ENCODE peak calls at places on chromosomes 12 and 14, in eight cellular contexts. D, J, S, U, T, Z, M and E are unnamed samples.

GRCh38 chr12:64733857-64734256 is 25.3 kb downstream of the GNS start:
- DNase-seq in D (no peak), J (no peak), T (peak), Z (no peak), S (peak), U (no peak), M (peak), E (no peak)

GRCh38 chr12:57049890-57050289 is at the start of gene MYO1A:
- DNase-seq in S (no peak), U (no peak), Z (no peak), M (no peak), T (no peak), J (peak), D (peak), E (no peak)

GRCh38 chr14:56801920-56802319 is 8.4 kb downstream of the OTX2 start:
- DNase-seq in Z (no peak), M (no peak), U (no peak), D (no peak), T (no peak), J (no peak), S (no peak), E (no peak)

GRCh38 chr12:128971802-128972201 is 118.5 kb downstream of the GLT1D1 start:
- DNase-seq in J (no peak), U (no peak), M (no peak), S (no peak), T (no peak), D (no peak), Z (no peak), E (no peak)

GRCh38 chr14:55336161-55336560 is 64.9 kb downstream of the FBXO34 start:
- DNase-seq in D (peak), U (no peak), T (no peak), S (no peak), M (peak), Z (no peak), J (no peak), E (no peak)

GRCh38 chr12:92122941-92123779 is 22.5 kb downstream of the BTG1 start:
- DNase-seq in T (no peak), J (no peak), S (no peak), Z (no peak), D (no peak), U (no peak), M (no peak), E (no peak)

GRCh38 chr12:3777206-3777809 is 24.4 kb upstream of the CRACR2A start:
- DNase-seq in U (no peak), M (peak), T (peak), S (peak), D (peak), Z (no peak), J (peak), E (no peak)

GRCh38 chr14:67532998-67533753 is at the start of gene PLEKHH1:
- DNase-seq in S (peak), J (peak), M (peak), Z (peak), T (peak), U (peak), D (peak), E (peak)

GRCh38 chr12:62647586-62647985 is 181.0 kb downstream of the MON2 start:
- DNase-seq in M (no peak), Z (no peak), D (peak), J (no peak), T (peak), S (no peak), U (no peak), E (no peak)

GRCh38 chr12:11580125-11580751 is 69.2 kb upstream of the ETV6 start:
- DNase-seq in M (peak), S (no peak), D (peak), Z (no peak), U (no peak), J (no peak), T (peak), E (no peak)

GRCh38 chr14:31441273-31442110 is 15.8 kb downstream of the DTD2 start:
- DNase-seq in Z (no peak), J (no peak), D (peak), S (no peak), M (peak), U (no peak), T (peak), E (no peak)

GRCh38 chr12:29152223-29152868 is 3.3 kb downstream of the FAR2 start:
- DNase-seq in T (no peak), U (no peak), J (peak), D (no peak), Z (no peak), S (no peak), M (no peak), E (no peak)

GRCh38 chr12:2431810-2432209 is 363.0 kb upstream of the FKBP4 start:
- DNase-seq in Z (no peak), M (no peak), T (peak), D (peak), U (no peak), S (no peak), J (no peak), E (no peak)

GRCh38 chr14:86781111-86781510 is 1211.9 kb downstream of the GALC start:
- DNase-seq in S (no peak), J (no peak), D (no peak), Z (no peak), T (no peak), M (peak), U (no peak), E (no peak)

GRCh38 chr12:75208851-75209781 is 523 bp downstream of the KCNC2 start:
- DNase-seq in T (peak), U (peak), S (peak), Z (peak), D (peak), J (peak), M (no peak), E (peak)

GRCh38 chr12:75207338-75208083 is 2.1 kb downstream of the KCNC2 start:
- DNase-seq in U (peak), Z (peak), M (no peak), J (no peak), S (no peak), D (no peak), T (no peak), E (no peak)

GRCh38 chr12:75205556-75205955 is 4.1 kb downstream of the KCNC2 start:
- DNase-seq in Z (no peak), J (no peak), U (no peak), T (no peak), S (no peak), M (no peak), D (no peak), E (no peak)

GRCh38 chr12:75212072-75212471 is 2.4 kb upstream of the KCNC2 start:
- DNase-seq in M (no peak), J (no peak), T (no peak), S (no peak), U (no peak), D (no peak), Z (no peak), E (no peak)

DNA sequence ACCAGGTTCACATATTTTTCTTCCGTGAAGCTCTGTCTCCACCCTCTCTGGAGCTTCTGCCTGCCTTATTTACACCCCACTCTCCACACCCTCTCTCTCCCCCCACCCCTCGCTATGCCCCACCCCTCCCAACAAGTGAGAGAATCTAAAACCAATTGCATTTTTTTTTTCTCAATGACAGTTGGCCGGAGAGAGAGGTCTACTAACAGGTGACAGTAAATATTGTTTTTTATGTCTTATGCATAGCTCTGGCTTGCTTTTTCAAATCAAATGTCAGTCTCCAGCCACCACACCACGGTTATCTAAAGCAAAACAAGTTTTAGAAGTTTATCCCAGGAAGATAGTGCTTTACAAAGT is at the start of gene KCNC2:
- DNase-seq in M (no peak), Z (no peak), S (no peak), J (no peak), T (no peak), D (no peak), U (no peak), E (no peak)
- TF ChIP-seq CTCF in M (no peak), Z (no peak), S (no peak), J (no peak), T (no peak), D (no peak), U (no peak), E (no peak)

DNA sequence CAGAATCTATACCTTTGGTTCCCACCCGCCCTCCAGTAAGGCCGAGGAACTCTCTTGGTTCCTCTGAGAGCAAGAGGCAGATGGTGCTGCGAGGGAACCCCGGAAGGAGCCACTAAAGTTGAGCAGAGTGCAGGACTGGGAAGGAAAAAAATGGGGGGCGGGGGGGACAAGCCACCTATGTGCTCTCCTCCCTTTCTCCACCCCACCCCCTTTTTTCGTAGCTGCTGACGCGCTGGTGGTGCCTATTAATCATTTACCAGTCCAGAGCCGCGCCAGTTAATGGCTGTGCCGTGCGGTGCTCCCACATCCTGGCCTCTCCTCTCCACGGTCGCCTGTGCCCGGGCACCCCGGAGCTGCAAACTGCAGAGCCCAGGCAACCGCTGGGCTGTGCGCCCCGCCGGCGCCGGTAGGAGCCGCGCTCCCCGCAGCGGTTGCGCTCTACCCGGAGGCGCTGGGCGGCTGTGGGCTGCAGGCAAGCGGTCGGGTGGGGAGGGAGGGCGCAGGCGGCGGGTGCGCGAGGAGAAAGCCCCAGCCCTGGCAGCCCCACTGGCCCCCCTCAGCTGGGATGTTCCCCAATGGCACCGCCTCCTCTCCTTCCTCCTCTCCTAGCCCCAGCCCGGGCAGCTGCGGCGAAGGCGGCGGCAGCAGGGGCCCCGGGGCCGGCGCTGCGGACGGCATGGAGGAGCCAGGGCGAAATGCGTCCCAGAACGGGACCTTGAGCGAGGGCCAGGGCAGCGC is 1.3 kb downstream of the SSTR1 start:
- DNase-seq in D (peak), U (peak), Z (peak), T (peak), M (no peak), S (no peak), J (no peak), E (no peak)
- TF ChIP-seq CTCF in D (peak), U (peak), Z (peak), T (no peak), M (no peak), S (no peak), J (no peak), E (peak)

GRCh38 chr12:54991161-54991991 is 6.8 kb upstream of the TESPA1 start:
- DNase-seq in D (no peak), M (no peak), S (no peak), T (no peak), Z (no peak), J (no peak), U (no peak), E (no peak)

GRCh38 chr12:54991992-54992377 is 7.4 kb upstream of the TESPA1 start:
- DNase-seq in T (no peak), Z (no peak), D (no peak), S (no peak), M (no peak), J (no peak), U (no peak), E (no peak)

GRCh38 chr12:54989829-54990228 is 5.3 kb upstream of the TESPA1 start:
- DNase-seq in J (no peak), M (no peak), T (no peak), Z (no peak), U (no peak), S (no peak), D (no peak), E (no peak)

GRCh38 chr12:54996235-54996634 is 11.7 kb upstream of the TESPA1 start:
- DNase-seq in U (no peak), T (no peak), D (no peak), Z (peak), S (no peak), M (no peak), J (no peak), E (no peak)

DNA sequence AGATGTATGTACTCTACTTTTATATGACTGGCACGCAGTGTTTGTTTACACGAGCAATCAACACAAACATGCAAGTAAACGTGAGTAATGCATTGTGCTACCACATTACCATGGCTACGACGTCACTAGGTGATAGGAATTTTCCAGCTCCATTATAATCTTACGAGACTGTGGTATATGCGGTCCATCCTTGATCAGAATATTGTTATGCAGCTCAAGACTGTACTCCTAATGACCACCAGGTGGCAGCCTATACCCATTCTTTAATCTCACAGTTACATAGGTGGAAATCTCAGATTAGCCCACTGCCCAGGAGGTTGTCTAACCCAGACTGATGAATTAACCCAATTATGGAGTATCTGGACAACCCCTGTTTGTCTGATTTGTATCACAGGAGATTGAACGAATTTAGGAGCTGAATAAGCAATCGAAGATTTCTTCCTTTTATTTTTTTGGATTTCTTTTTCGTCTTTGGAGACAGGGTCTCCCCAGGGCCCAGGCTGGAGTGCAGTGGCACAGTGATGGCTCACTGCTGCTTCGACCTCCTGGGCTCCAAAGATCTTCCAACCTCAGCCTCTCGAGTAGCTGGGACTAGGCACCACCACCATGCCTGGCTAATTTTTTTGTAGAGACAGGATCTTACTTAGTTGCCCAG is 8.7 kb upstream of the TESPA1 start:
- DNase-seq in J (peak), D (peak), S (peak), M (peak), U (no peak), Z (no peak), T (peak), E (peak)
- TF ChIP-seq CTCF in J (peak), D (peak), S (peak), M (peak), U (peak), Z (peak), T (peak), E (peak)

GRCh38 chr12:113477842-113478215 is 6.2 kb upstream of the LHX5 start:
- DNase-seq in D (no peak), S (no peak), M (no peak), T (no peak), J (no peak), U (no peak), Z (no peak), E (no peak)

GRCh38 chr12:113476093-113476986 is 4.7 kb upstream of the LHX5 start:
- DNase-seq in Z (peak), S (no peak), J (no peak), D (no peak), M (no peak), U (peak), T (no peak), E (no peak)

GRCh38 chr12:113475451-113476085 is 3.9 kb upstream of the LHX5 start:
- DNase-seq in M (no peak), S (no peak), D (no peak), J (no peak), Z (peak), U (peak), T (no peak), E (no peak)

GRCh38 chr12:113478351-113479011 is 6.8 kb upstream of the LHX5 start:
- DNase-seq in M (no peak), J (no peak), T (no peak), U (peak), D (no peak), S (no peak), Z (peak), E (no peak)

GRCh38 chr12:113477171-113477841 is 5.6 kb upstream of the LHX5 start:
- DNase-seq in Z (no peak), U (peak), J (no peak), T (no peak), D (no peak), S (no peak), M (no peak), E (no peak)
- TF ChIP-seq CTCF in Z (no peak), U (no peak), J (no peak), T (no peak), D (no peak), S (no peak), M (no peak), E (no peak)